ENCODE peak calls at places on chromosomes 16 and 17, in five cellular contexts. One of them, this sample, is unnamed.

GRCh38 chr16:53908731-53909130 is 204.8 kb downstream of the FTO start:
- DNase-seq in NCI-H2171: no peak
- DNase-seq in HTR-8/SVneo: no peak
- DNase-seq in esophagus squamous epithelium: no peak
- DNase-seq in GM04504: no peak
- DNase-seq in this sample: no peak

GRCh38 chr16:81831722-81832126 is 52.6 kb downstream of the PLCG2 start:
- DNase-seq in NCI-H2171: no peak
- DNase-seq in HTR-8/SVneo: no peak
- DNase-seq in esophagus squamous epithelium: peak
- DNase-seq in GM04504: no peak
- DNase-seq in this sample: no peak

GRCh38 chr16:67685388-67686112 is 18.9 kb downstream of the C16orf86 start:
- DNase-seq in NCI-H2171: no peak
- DNase-seq in HTR-8/SVneo: no peak
- DNase-seq in esophagus squamous epithelium: no peak
- DNase-seq in GM04504: no peak
- DNase-seq in this sample: no peak

GRCh38 chr17:34269969-34270368 is at the start of gene CCL7:
- DNase-seq in NCI-H2171: no peak
- DNase-seq in HTR-8/SVneo: no peak
- DNase-seq in esophagus squamous epithelium: no peak
- DNase-seq in GM04504: no peak
- DNase-seq in this sample: no peak

GRCh38 chr17:42608692-42609181 is 437 bp downstream of the RETREG3 start:
- DNase-seq in NCI-H2171: no peak
- DNase-seq in HTR-8/SVneo: no peak
- DNase-seq in esophagus squamous epithelium: peak
- DNase-seq in GM04504: no peak
- DNase-seq in this sample: no peak

GRCh38 chr17:49545007-49545660 is 30.5 kb upstream of the NXPH3 start:
- DNase-seq in NCI-H2171: peak
- DNase-seq in HTR-8/SVneo: no peak
- DNase-seq in esophagus squamous epithelium: no peak
- DNase-seq in GM04504: no peak
- DNase-seq in this sample: no peak

GRCh38 chr16:87854907-87855683 is 14.2 kb downstream of the SLC7A5 start:
- DNase-seq in NCI-H2171: no peak
- DNase-seq in HTR-8/SVneo: no peak
- DNase-seq in esophagus squamous epithelium: no peak
- DNase-seq in GM04504: no peak
- DNase-seq in this sample: no peak

GRCh38 chr16:50302472-50303005 is 36.2 kb downstream of the ADCY7 start:
- DNase-seq in NCI-H2171: no peak
- DNase-seq in HTR-8/SVneo: no peak
- DNase-seq in esophagus squamous epithelium: no peak
- DNase-seq in GM04504: no peak
- DNase-seq in this sample: no peak

GRCh38 chr16:66878067-66878466 is 2.2 kb upstream of the PDP2 start:
- DNase-seq in NCI-H2171: no peak
- DNase-seq in HTR-8/SVneo: no peak
- DNase-seq in esophagus squamous epithelium: no peak
- DNase-seq in GM04504: no peak
- DNase-seq in this sample: no peak

GRCh38 chr17:55763856-55764255 is 13.0 kb downstream of the PCTP start:
- DNase-seq in NCI-H2171: no peak
- DNase-seq in HTR-8/SVneo: no peak
- DNase-seq in esophagus squamous epithelium: no peak
- DNase-seq in GM04504: no peak
- DNase-seq in this sample: no peak

GRCh38 chr16:10964039-10964890 is 19.9 kb downstream of the CLEC16A start:
- DNase-seq in NCI-H2171: peak
- DNase-seq in HTR-8/SVneo: peak
- DNase-seq in esophagus squamous epithelium: no peak
- DNase-seq in GM04504: peak
- DNase-seq in this sample: peak

GRCh38 chr17:72501404-72502110 is 380.7 kb downstream of the SOX9 start:
- DNase-seq in NCI-H2171: no peak
- DNase-seq in HTR-8/SVneo: no peak
- DNase-seq in esophagus squamous epithelium: no peak
- DNase-seq in GM04504: no peak
- DNase-seq in this sample: no peak

GRCh38 chr16:88524274-88524972 is 45.8 kb upstream of the ZC3H18 start:
- DNase-seq in NCI-H2171: no peak
- DNase-seq in HTR-8/SVneo: no peak
- DNase-seq in esophagus squamous epithelium: no peak
- DNase-seq in GM04504: no peak
- DNase-seq in this sample: no peak

GRCh38 chr16:88936913-88937666 is 39.9 kb downstream of the CBFA2T3 start:
- DNase-seq in NCI-H2171: no peak
- DNase-seq in HTR-8/SVneo: no peak
- DNase-seq in esophagus squamous epithelium: no peak
- DNase-seq in GM04504: no peak
- DNase-seq in this sample: no peak